ENCODE peak calls at places on chromosomes 11 and 22, in eight cellular contexts. Q is thyroid gland, X is stomach, R is right lobe of liver, B is lower lobe of right lung, T is body of pancreas, M is heart right ventricle, L is fibroblast of lung. A is an unnamed sample.
A peak's percentile ranks its signal among the peaks of the same experiment; 100 is the strongest.

GRCh38 chr11:134376150-134376921 is 35.7 kb downstream of the B3GAT1 start:
- DNase-seq in Q (no peak), X (no peak), R (no peak), B (peak; percentile 14), T (no peak), M (no peak), L (no peak), A (no peak)

GRCh38 chr11:62137881-62138629 is 14.2 kb downstream of the INCENP start:
- DNase-seq in Q (no peak), X (no peak), R (no peak), B (no peak), T (no peak), M (no peak), L (no peak), A (no peak)

GRCh38 chr11:27571151-27571840 is 64.7 kb upstream of the LIN7C start:
- DNase-seq in Q (no peak), X (no peak), R (no peak), B (no peak), T (no peak), M (no peak), L (peak; percentile 77), A (no peak)

GRCh38 chr11:35470616-35471015 is 51.3 kb upstream of the SLC1A2 start:
- DNase-seq in Q (no peak), X (no peak), R (no peak), B (no peak), T (no peak), M (no peak), L (no peak), A (no peak)

GRCh38 chr22:42656578-42656977 is 7.4 kb upstream of the CYB5R3 start:
- DNase-seq in Q (no peak), X (no peak), R (no peak), B (no peak), T (no peak), M (no peak), L (no peak), A (no peak)

GRCh38 chr11:114366331-114367243 is 33.7 kb downstream of the C11orf71 start:
- DNase-seq in Q (no peak), X (no peak), R (no peak), B (no peak), T (no peak), M (no peak), L (peak; percentile 92), A (no peak)

GRCh38 chr22:30045901-30046715 is 34.2 kb upstream of the HORMAD2 start:
- DNase-seq in Q (no peak), X (no peak), R (no peak), B (no peak), T (no peak), M (no peak), L (no peak), A (no peak)

GRCh38 chr11:112364962-112365481 is 104.4 kb upstream of the PLET1 start:
- DNase-seq in Q (no peak), X (no peak), R (no peak), B (no peak), T (no peak), M (no peak), L (peak; percentile 87), A (no peak)

GRCh38 chr11:95245038-95245437 is 14.0 kb upstream of the SESN3 start:
- DNase-seq in Q (no peak), X (no peak), R (no peak), B (no peak), T (no peak), M (no peak), L (peak; percentile 80), A (no peak)

GRCh38 chr22:29030618-29031235 is 30.9 kb downstream of the C22orf31 start:
- DNase-seq in Q (peak; percentile 95), X (peak; percentile 93), R (peak; percentile 86), B (peak; percentile 83), T (peak; percentile 93), M (peak; percentile 71), L (peak; percentile 94), A (peak; percentile 71)

GRCh38 chr22:42368379-42369249 is 63.6 kb downstream of the NFAM1 start:
- DNase-seq in Q (peak; percentile 46), X (no peak), R (peak; percentile 46), B (peak; percentile 56), T (peak; percentile 22), M (no peak), L (no peak), A (no peak)

GRCh38 chr11:34151166-34151565 is 45.7 kb downstream of the NAT10 start:
- DNase-seq in Q (no peak), X (no peak), R (no peak), B (peak; percentile 6), T (no peak), M (no peak), L (no peak), A (no peak)

GRCh38 chr11:75878968-75879367 is 64.0 kb downstream of the UVRAG start:
- DNase-seq in Q (no peak), X (no peak), R (no peak), B (no peak), T (no peak), M (no peak), L (no peak), A (no peak)
- H3K27ac ChIP-seq in Q (no peak overlapping the region), X (no peak overlapping the region), R (no peak overlapping the region), B (no peak overlapping the region), T (no peak overlapping the region), M (no peak overlapping the region), L (no peak overlapping the region), A (peak overlapping the region; percentile 81)

GRCh38 chr22:47957649-47958048 is 1195.2 kb downstream of the TBC1D22A start:
- DNase-seq in Q (no peak), X (no peak), R (no peak), B (no peak), T (no peak), M (no peak), L (no peak), A (no peak)
- H3K27ac ChIP-seq in Q (no peak overlapping the region), X (no peak overlapping the region), R (no peak overlapping the region), B (no peak overlapping the region), T (no peak overlapping the region), M (no peak overlapping the region), L (no peak overlapping the region), A (no peak overlapping the region)

DNA sequence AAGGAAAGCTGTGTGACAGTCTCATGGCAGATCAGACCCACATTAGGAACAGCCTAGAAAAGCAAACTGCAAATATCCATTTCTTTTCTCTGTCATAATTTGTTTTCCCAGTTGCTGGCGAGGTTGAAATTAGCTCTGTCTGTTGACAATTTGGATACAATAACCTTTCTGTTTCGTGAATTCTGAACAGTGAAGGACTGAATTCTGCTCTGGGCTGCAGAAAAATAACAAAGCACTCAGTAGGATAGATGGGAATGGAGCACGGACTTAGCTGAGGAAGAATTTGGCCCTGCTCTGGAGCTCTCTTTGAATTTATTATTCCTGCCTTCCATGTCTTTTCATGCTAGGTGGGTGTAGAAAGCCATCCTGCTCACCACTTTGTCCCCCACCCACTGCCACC is 140.3 kb downstream of the RRAS2 start:
- DNase-seq in Q (no peak), X (no peak), R (no peak), B (no peak), T (no peak), M (no peak), L (no peak), A (no peak)
- H3K27ac ChIP-seq in Q (no peak overlapping the region), X (no peak overlapping the region), R (no peak overlapping the region), B (no peak overlapping the region), T (no peak overlapping the region), M (no peak overlapping the region), L (no peak overlapping the region), A (peak overlapping the region; percentile 61)

GRCh38 chr11:67627394-67627787 is 2.3 kb downstream of the NUDT8 start:
- DNase-seq in Q (no peak), X (no peak), R (peak; percentile 17), B (no peak), T (peak; percentile 1), M (peak; percentile 14), L (no peak), A (no peak)

GRCh38 chr11:67630230-67630942 is 649 bp upstream of the NUDT8 start:
- DNase-seq in Q (peak; percentile 99), X (peak; percentile 99), R (peak; percentile 100), B (peak; percentile 99), T (peak; percentile 100), M (peak; percentile 99), L (peak; percentile 93), A (peak; percentile 96)

GRCh38 chr11:67629386-67630229 is at the start of gene NUDT8:
- DNase-seq in Q (peak; percentile 75), X (peak; percentile 89), R (peak; percentile 88), B (peak; percentile 91), T (peak; percentile 88), M (peak; percentile 88), L (peak; percentile 66), A (peak; percentile 58)

GRCh38 chr11:67627788-67628624 is 1.7 kb downstream of the NUDT8 start:
- DNase-seq in Q (no peak), X (no peak), R (peak; percentile 19), B (peak; percentile 36), T (no peak), M (peak; percentile 14), L (no peak), A (no peak)

GRCh38 chr11:67628710-67629385 is 889 bp downstream of the NUDT8 start:
- DNase-seq in Q (no peak), X (no peak), R (peak; percentile 45), B (peak; percentile 51), T (no peak), M (peak; percentile 24), L (no peak), A (no peak)
- H3K27ac ChIP-seq in Q (peak overlapping the region; percentile 89), X (peak overlapping the region; percentile 96), R (peak overlapping the region; percentile 82), B (peak overlapping the region; percentile 87), T (no peak overlapping the region), M (peak overlapping the region; percentile 95), L (no peak overlapping the region), A (peak overlapping the region; percentile 70)

DNA sequence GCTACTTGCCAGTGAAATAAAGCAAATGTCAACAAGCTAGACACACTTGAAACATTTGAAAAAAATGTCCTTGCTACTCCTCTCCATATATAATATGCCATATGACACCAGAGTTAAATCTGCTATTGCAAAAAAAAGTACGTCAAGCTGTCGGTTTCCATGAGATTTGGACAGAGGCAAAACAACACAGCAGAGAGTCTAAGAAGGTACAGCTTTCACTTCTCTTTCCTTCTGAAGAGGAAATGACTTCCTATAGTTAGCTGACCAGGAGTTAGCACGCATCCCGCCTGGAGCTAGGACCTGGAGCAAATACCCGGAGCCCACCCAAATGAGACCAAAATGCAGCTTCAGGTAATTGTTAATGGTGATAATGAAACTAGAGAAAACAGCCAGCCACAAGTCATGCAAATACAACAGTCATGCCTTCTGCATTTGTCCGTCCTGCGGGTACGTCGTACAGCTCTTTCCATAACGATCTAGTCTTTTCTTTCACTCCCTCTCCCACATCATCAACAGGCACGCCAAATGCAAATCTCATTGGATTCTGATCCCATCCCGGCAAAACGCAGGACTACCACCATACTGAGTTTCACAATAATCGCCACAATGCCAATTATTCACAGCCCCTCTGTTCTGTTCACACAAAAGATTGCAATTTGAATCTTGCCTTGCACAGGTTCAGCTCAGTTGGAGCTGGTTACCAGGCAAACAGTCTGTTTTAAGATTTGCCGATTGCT is 395.0 kb upstream of the CCDC90B start:
- DNase-seq in Q (peak; percentile 17), X (no peak), R (no peak), B (no peak), T (no peak), M (no peak), L (no peak), A (no peak)
- H3K27ac ChIP-seq in Q (peak overlapping the region; percentile 87), X (peak overlapping the region; percentile 14), R (no peak overlapping the region), B (no peak overlapping the region), T (no peak overlapping the region), M (no peak overlapping the region), L (no peak overlapping the region), A (peak overlapping the region; percentile 29)

DNA sequence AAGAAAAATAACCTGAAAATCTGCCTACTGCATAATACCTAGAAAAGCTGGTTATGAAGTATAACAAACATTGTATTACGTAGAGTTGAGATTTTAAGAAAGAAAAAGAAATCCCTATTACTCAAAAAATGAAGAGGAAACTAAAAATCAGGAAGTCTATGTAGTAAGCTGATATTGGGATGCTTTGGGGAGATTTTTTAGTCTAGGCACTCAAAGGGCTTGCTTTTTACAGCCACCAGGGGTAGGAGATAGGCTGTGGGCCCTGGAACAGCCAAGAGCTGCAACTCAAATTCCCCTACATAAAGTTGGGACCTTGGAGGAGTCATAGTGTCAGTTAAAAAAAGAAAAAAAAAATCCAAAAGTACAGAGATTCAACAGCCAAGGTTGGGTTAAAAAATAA is 90.4 kb downstream of the RELT start:
- DNase-seq in Q (no peak), X (no peak), R (no peak), B (no peak), T (no peak), M (no peak), L (no peak), A (no peak)
- H3K27ac ChIP-seq in Q (no peak overlapping the region), X (no peak overlapping the region), R (no peak overlapping the region), B (no peak overlapping the region), T (no peak overlapping the region), M (peak overlapping the region; percentile 1), L (no peak overlapping the region), A (no peak overlapping the region)